ENCODE peak calls at places on chromosomes 4 and X, in seven cellular contexts. Y is A172; W is activated CD8-positive, alpha-beta memory T cell treated with anti-CD3 and anti-CD28 coated beads, Interleukin-2, amount 10 ng/mL, durations not matched to agents 7 days and 5 days; S is NCI-H510A; F is OCI-LY7; T is GM20000; N is cardiac fibroblast. R is an unnamed sample.

GRCh38 chrX:107678957-107679740 is 50.8 kb downstream of the PRPS1 start:
- DNase-seq in Y (peak; percentile 16), W (peak; percentile 89), S (no peak), F (peak; percentile 67), T (no peak), N (peak; percentile 95), R (no peak)

GRCh38 chr4:5796976-5797375 is 86.0 kb downstream of the EVC start:
- DNase-seq in Y (no peak), W (no peak), S (no peak), F (no peak), T (no peak), N (no peak), R (no peak)

GRCh38 chr4:74189331-74190043 is 31.6 kb downstream of the MTHFD2L start:
- DNase-seq in Y (peak; percentile 42), W (no peak), S (no peak), F (peak; percentile 70), T (peak; percentile 34), N (peak; percentile 80), R (peak; percentile 63)

GRCh38 chr4:143641406-143641805 is 59.1 kb downstream of the FREM3 start:
- DNase-seq in Y (no peak), W (no peak), S (no peak), F (no peak), T (no peak), N (peak; percentile 22), R (no peak)

GRCh38 chrX:32408389-32408788 is 803.0 kb downstream of the DMD start:
- DNase-seq in Y (peak; percentile 42), W (peak; percentile 34), S (no peak), F (peak; percentile 62), T (peak; percentile 2), N (peak; percentile 4), R (no peak)

GRCh38 chrX:22674947-22675346 is 324.8 kb upstream of the DDX53 start:
- DNase-seq in Y (no peak), W (no peak), S (no peak), F (no peak), T (no peak), N (no peak), R (no peak)

GRCh38 chrX:65607070-65607742 is 60.2 kb upstream of the MSN start:
- DNase-seq in Y (peak; percentile 17), W (peak; percentile 62), S (no peak), F (no peak), T (no peak), N (peak; percentile 54), R (no peak)

GRCh38 chr4:121072080-121072835 is at the start of gene NDNF:
- DNase-seq in Y (peak; percentile 10), W (no peak), S (no peak), F (no peak), T (peak; percentile 42), N (peak; percentile 31), R (no peak)

GRCh38 chr4:20761382-20761781 is 61.1 kb downstream of the PACRGL start:
- DNase-seq in Y (no peak), W (no peak), S (no peak), F (no peak), T (no peak), N (no peak), R (no peak)

GRCh38 chr4:78608684-78609083 is 57.1 kb downstream of the ANXA3 start:
- DNase-seq in Y (no peak), W (no peak), S (no peak), F (no peak), T (no peak), N (no peak), R (no peak)

GRCh38 chrX:150062292-150063137 is 124.2 kb upstream of the EOLA2 start:
- DNase-seq in Y (peak; percentile 91), W (no peak), S (peak; percentile 1), F (no peak), T (no peak), N (peak; percentile 60), R (peak; percentile 25)

GRCh38 chrX:119895843-119896326 is at the start of gene AKAP14:
- DNase-seq in Y (no peak), W (no peak), S (no peak), F (no peak), T (no peak), N (no peak), R (no peak)

GRCh38 chr4:182495986-182496385 is 252.8 kb downstream of the TENM3 start:
- DNase-seq in Y (no peak), W (no peak), S (no peak), F (no peak), T (no peak), N (no peak), R (no peak)

R was measured in COLO829.